ENCODE peak calls at places on chromosomes 3 and 15, in six cellular contexts. B is HepG2, H is A549, W is uterus, Z is body of pancreas, S is Peyer's patch. L is an unnamed sample.
A peak's percentile ranks its signal among the peaks of the same experiment; 100 is the strongest.

GRCh38 chr3:58215317-58216025 is 4.7 kb upstream of the DNASE1L3 start:
- DNase-seq in B (no peak), H (no peak), W (no peak), Z (no peak), S (no peak), L (no peak)

GRCh38 chr3:128714887-128715496 is 11.0 kb upstream of the RAB7A start:
- DNase-seq in B (no peak), H (no peak), W (no peak), Z (no peak), S (no peak), L (no peak)

GRCh38 chr3:156307704-156308103 is 187.3 kb downstream of the KCNAB1 start:
- DNase-seq in B (no peak), H (no peak), W (peak; percentile 56), Z (peak; percentile 60), S (no peak), L (no peak)

GRCh38 chr3:154718058-154718457 is 288.1 kb upstream of the GPR149 start:
- DNase-seq in B (no peak), H (no peak), W (no peak), Z (no peak), S (no peak), L (no peak)

GRCh38 chr3:8443829-8444791 is 57.5 kb upstream of the LMCD1 start:
- DNase-seq in B (peak; percentile 99), H (peak; percentile 89), W (peak; percentile 66), Z (peak; percentile 97), S (peak; percentile 80), L (peak; percentile 94)

GRCh38 chr3:125039041-125039896 is 16.5 kb downstream of the HEG1 start:
- DNase-seq in B (no peak), H (no peak), W (no peak), Z (no peak), S (no peak), L (no peak)

GRCh38 chr15:23497710-23498111 is 50.7 kb upstream of the GOLGA6L2 start:
- DNase-seq in B (no peak), H (no peak), W (no peak), Z (peak; percentile 9), S (no peak), L (no peak)

GRCh38 chr3:181176610-181177009 is 187.1 kb upstream of the DNAJC19 start:
- DNase-seq in B (peak; percentile 41), H (peak; percentile 2), W (peak; percentile 19), Z (peak; percentile 81), S (peak; percentile 51), L (peak; percentile 52)

GRCh38 chr15:50562735-50563640 is 16.5 kb upstream of the USP50 start:
- DNase-seq in B (no peak), H (no peak), W (no peak), Z (no peak), S (no peak), L (no peak)

GRCh38 chr3:33385423-33385822 is 54.8 kb downstream of the UBP1 start:
- DNase-seq in B (no peak), H (no peak), W (no peak), Z (no peak), S (no peak), L (no peak)

GRCh38 chr15:99421172-99421656 is 144.6 kb upstream of the MEF2A start:
- DNase-seq in B (peak; percentile 89), H (no peak), W (no peak), Z (peak; percentile 48), S (no peak), L (no peak)

GRCh38 chr3:189772584-189772983 is 141.4 kb downstream of the TP63 start:
- DNase-seq in B (no peak), H (no peak), W (no peak), Z (no peak), S (no peak), L (no peak)

GRCh38 chr15:76929011-76929760 is 2.4 kb upstream of the RCN2 start:
- DNase-seq in B (no peak), H (no peak), W (no peak), Z (no peak), S (no peak), L (no peak)

GRCh38 chr15:40768492-40769309 is 1.1 kb upstream of the C15orf62 start:
- DNase-seq in B (no peak), H (no peak), W (no peak), Z (no peak), S (no peak), L (no peak)
- H3K4me3 ChIP-seq in B (no peak overlapping the region), H (no peak overlapping the region), W (no peak overlapping the region), Z (no peak overlapping the region), S (peak overlapping the region; percentile 20), L (no peak overlapping the region)

GRCh38 chr3:40452876-40453730 is 4.0 kb upstream of the RPL14 start:
- DNase-seq in B (peak; percentile 98), H (peak; percentile 92), W (peak; percentile 97), Z (peak; percentile 99), S (peak; percentile 98), L (peak; percentile 99)
- TF ChIP-seq POLR2A in B (peak; percentile 81), H (peak; percentile 51), W (peak; percentile 39), Z (peak; percentile 96), S (peak; percentile 41), L (no peak)

DNA sequence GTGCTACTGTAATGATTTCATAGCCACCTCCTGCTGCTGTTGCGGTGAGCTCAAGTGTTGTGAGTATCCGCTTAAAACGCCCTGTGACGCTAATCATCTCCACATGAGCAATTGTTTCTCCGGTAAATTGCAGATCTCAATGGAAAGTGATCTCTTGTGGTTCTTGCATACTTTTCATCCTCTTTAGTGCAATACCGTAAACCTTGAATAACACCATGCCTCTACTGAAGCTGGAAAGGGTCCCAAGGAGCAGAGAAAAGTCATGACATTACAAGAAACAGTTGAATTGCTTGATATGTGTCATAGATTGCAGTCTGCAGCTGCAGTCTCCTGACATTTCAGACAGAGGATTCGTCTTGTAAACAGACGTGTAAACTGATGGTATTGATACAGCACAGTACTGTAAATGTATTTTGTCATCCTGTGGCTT is 6.0 kb upstream of the CEMIP start:
- DNase-seq in B (no peak), H (no peak), W (no peak), Z (no peak), S (no peak), L (no peak)
- H3K4me3 ChIP-seq in B (no peak overlapping the region), H (no peak overlapping the region), W (no peak overlapping the region), Z (no peak overlapping the region), S (no peak overlapping the region), L (no peak overlapping the region)

GRCh38 chr3:130649061-130649654 is 97.5 kb downstream of the PIK3R4 start:
- DNase-seq in B (no peak), H (no peak), W (no peak), Z (no peak), S (no peak), L (no peak)
- TF ChIP-seq POLR2A in B (no peak), H (no peak), W (no peak), Z (no peak), S (no peak), L (no peak)

GRCh38 chr3:194142156-194142910 is 6.4 kb downstream of the HES1 start:
- DNase-seq in B (no peak), H (no peak), W (peak; percentile 70), Z (peak; percentile 45), S (no peak), L (peak; percentile 59)
- H3K4me3 ChIP-seq in B (peak overlapping the region; percentile 64), H (peak overlapping the region; percentile 47), W (no peak overlapping the region), Z (no peak overlapping the region), S (no peak overlapping the region), L (no peak overlapping the region)

GRCh38 chr15:42582569-42583235 is 7.3 kb downstream of the STARD9 start:
- DNase-seq in B (no peak), H (no peak), W (no peak), Z (no peak), S (no peak), L (no peak)
- TF ChIP-seq POLR2A in B (no peak), H (no peak), W (no peak), Z (no peak), S (no peak), L (no peak)

DNA sequence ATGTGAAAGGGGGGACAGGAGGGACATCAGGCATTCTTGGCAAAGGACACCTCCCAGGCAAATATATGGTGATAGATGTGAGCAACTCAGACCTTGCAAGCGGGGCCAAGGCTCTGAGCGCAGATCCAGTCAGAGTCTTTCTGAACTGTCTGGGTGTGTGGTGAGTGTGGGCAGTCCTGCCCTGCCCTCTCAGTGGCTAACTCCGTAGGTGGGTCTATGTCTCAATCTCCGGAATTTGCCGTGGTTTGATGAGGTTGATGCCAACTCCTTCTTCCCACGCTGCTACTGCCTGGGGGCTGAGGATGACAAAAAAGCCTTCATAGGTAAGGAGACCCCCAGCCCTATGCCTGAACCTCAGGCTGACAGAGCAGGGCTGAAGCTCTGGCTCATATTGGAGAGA is 7.4 kb downstream of the TTLL3 start:
- DNase-seq in B (no peak), H (no peak), W (no peak), Z (no peak), S (no peak), L (no peak)
- H3K4me3 ChIP-seq in B (no peak overlapping the region), H (no peak overlapping the region), W (no peak overlapping the region), Z (no peak overlapping the region), S (no peak overlapping the region), L (no peak overlapping the region)

L was measured in lower leg skin.